ENCODE peak calls at places on chromosome 18, in four cellular contexts. B, W, G and K are unnamed samples.
A peak's percentile ranks its signal among the peaks of the same experiment; 100 is the strongest.

GRCh38 chr18:26479686-26480079 is 68.7 kb downstream of the KCTD1 start:
- DNase-seq in B (no peak), W (no peak), G (no peak), K (no peak)

GRCh38 chr18:74528913-74529312 is 5.4 kb upstream of the CNDP1 start:
- DNase-seq in G (no peak), B (no peak), W (no peak), K (no peak)

GRCh38 chr18:55031164-55031563 is 71.9 kb upstream of the CCDC68 start:
- DNase-seq in G (no peak), W (no peak), B (no peak), K (no peak)

GRCh38 chr18:2979027-2979570 is 33.8 kb downstream of the LPIN2 start:
- DNase-seq in G (no peak), W (no peak), B (no peak), K (no peak)

GRCh38 chr18:51687845-51688585 is 490.5 kb upstream of the MEX3C start:
- DNase-seq in W (no peak), B (no peak), G (no peak), K (no peak)

GRCh38 chr18:26419746-26420145 is 128.6 kb downstream of the KCTD1 start:
- DNase-seq in B (no peak), W (no peak), G (no peak), K (peak; percentile 78)

GRCh38 chr18:6629635-6630140 is 99.8 kb upstream of the ARHGAP28 start:
- DNase-seq in B (no peak), W (no peak), G (no peak), K (no peak)

GRCh38 chr18:54479365-54479764 is 111.7 kb upstream of the DYNAP start:
- DNase-seq in B (no peak), W (no peak), G (no peak), K (no peak)

GRCh38 chr18:22378672-22379282 is 38.9 kb downstream of the CTAGE1 start:
- DNase-seq in W (peak; percentile 20), G (peak; percentile 25), B (no peak), K (peak; percentile 22)

GRCh38 chr18:75582406-75582821 is 154.9 kb upstream of the SMIM21 start:
- DNase-seq in W (no peak), G (no peak), B (no peak), K (no peak)

GRCh38 chr18:58584219-58585127 is 44.4 kb downstream of the ALPK2 start:
- DNase-seq in W (no peak), B (no peak), G (no peak), K (no peak)

GRCh38 chr18:78984941-78985784 is 5.5 kb downstream of the SALL3 start:
- DNase-seq in G (peak; percentile 33), B (no peak), W (no peak), K (no peak)

GRCh38 chr18:2994603-2995432 is 18.1 kb downstream of the LPIN2 start:
- DNase-seq in G (no peak), B (no peak), W (peak; percentile 91), K (no peak)

GRCh38 chr18:80197490-80197889 is 49.8 kb downstream of the PARD6G start:
- DNase-seq in W (no peak), B (no peak), G (no peak), K (no peak)

GRCh38 chr18:37499008-37499407 is 66.6 kb downstream of the CELF4 start:
- DNase-seq in W (no peak), G (no peak), B (no peak), K (no peak)

GRCh38 chr18:22171839-22172582 is 2.6 kb downstream of the GATA6 start:
- DNase-seq in B (no peak), G (no peak), W (no peak), K (no peak)

GRCh38 chr18:11316546-11316945 is 167.2 kb upstream of the PIEZO2 start:
- DNase-seq in B (no peak), G (no peak), W (no peak), K (no peak)

GRCh38 chr18:57839942-57840381 is 36.8 kb upstream of the ATP8B1 start:
- DNase-seq in W (no peak), B (no peak), G (no peak), K (no peak)

GRCh38 chr18:23172981-23173380 is 37.7 kb downstream of the CABLES1 start:
- DNase-seq in W (no peak), G (no peak), B (no peak), K (no peak)

GRCh38 chr18:12420831-12421421 is 13.2 kb downstream of the PRELID3A start:
- DNase-seq in W (no peak), G (peak; percentile 66), B (no peak), K (peak; percentile 87)

GRCh38 chr18:79404567-79404910 is 8.8 kb downstream of the NFATC1 start:
- DNase-seq in G (no peak), W (peak; percentile 45), B (no peak), K (no peak)

GRCh38 chr18:74251297-74252031 is 40.3 kb downstream of the CYB5A start:
- DNase-seq in B (no peak), W (no peak), G (peak; percentile 49), K (no peak)

GRCh38 chr18:44802508-44802907 is 121.8 kb downstream of the SETBP1 start:
- DNase-seq in G (no peak), W (no peak), B (no peak), K (no peak)

GRCh38 chr18:44804033-44804432 is 123.3 kb downstream of the SETBP1 start:
- DNase-seq in G (no peak), W (no peak), B (no peak), K (no peak)

GRCh38 chr18:44801796-44802195 is 121.1 kb downstream of the SETBP1 start:
- DNase-seq in G (no peak), W (no peak), B (no peak), K (no peak)

GRCh38 chr18:44805176-44805575 is 124.5 kb downstream of the SETBP1 start:
- DNase-seq in W (no peak), B (no peak), G (no peak), K (no peak)

DNA sequence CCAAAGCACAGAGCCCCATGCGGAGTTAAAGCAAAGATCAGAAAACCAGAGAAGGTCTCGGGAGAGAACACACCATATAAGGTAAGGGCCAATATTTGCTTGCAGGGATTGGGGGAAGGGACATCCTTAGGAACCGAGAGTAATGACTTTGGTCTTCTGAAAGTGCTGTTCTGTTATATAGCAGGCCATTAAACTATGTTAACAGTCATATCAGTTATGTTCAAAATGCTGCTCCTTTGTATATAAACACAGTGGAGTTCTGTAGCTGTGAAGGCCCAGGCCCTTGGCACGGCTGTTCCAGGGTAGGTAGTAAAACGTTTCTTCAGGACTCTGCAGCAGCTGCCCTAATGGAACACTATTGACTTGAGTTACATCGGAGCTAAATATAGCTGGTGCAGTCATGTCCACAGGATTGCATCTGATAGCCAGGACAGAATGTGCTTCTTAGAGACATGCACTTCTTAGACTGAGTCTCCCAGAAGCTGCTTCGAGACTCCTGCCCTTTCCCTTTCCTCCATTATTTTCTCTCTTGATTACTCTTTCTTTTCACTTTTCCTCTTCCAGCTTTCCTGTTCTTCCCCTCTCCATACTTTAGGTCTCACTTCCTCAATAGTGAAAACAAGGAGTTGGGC is 122.4 kb downstream of the SETBP1 start:
- DNase-seq in B (no peak), W (no peak), G (peak; percentile 15), K (no peak)
- H3K9ac ChIP-seq in B (no peak overlapping the region), W (no peak overlapping the region), G (no peak overlapping the region), K (no peak overlapping the region)

GRCh38 chr18:9826666-9827065 is 59.1 kb upstream of the TXNDC2 start:
- DNase-seq in W (no peak), B (no peak), G (no peak), K (no peak)

GRCh38 chr18:9825571-9826073 is 60.2 kb upstream of the TXNDC2 start:
- DNase-seq in B (no peak), W (peak; percentile 81), G (peak; percentile 47), K (no peak)

GRCh38 chr18:9828794-9829712 is 56.7 kb upstream of the TXNDC2 start:
- DNase-seq in W (peak; percentile 66), G (no peak), B (no peak), K (no peak)

GRCh38 chr18:9827211-9827855 is 58.4 kb upstream of the TXNDC2 start:
- DNase-seq in W (no peak), B (no peak), G (no peak), K (no peak)

GRCh38 chr18:9827856-9828793 is 57.6 kb upstream of the TXNDC2 start:
- DNase-seq in W (peak; percentile 82), B (no peak), G (no peak), K (no peak)
- TF ChIP-seq FOXM1 in W (no peak), B (no peak), G (no peak), K (peak; percentile 34)

GRCh38 chr18:36428431-36429029 is 131.0 kb downstream of the FHOD3 start:
- DNase-seq in W (no peak), G (no peak), B (no peak), K (no peak)
- TF ChIP-seq SIN3A in W (no peak), G (no peak), B (no peak), K (no peak)

DNA sequence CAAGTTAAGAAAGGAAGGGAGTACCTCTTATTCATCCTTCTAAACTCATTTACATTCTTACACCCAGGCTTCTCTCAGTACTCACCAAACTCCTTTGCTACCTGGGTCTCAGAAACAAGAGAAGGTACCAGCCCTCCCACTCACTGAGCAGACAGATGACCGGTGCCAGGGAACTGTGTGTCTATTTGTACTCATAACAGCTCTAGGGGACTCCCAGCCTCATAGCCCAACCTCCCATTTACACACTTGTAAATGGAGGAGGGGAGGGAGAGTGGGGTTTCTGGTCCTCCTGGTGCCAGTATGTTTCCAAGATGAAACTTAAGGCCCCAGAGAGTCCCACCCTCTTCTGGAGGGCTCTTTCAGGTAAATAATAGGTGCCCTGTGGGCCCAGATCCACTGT is 42.8 kb upstream of the SIGLEC15 start:
- DNase-seq in G (no peak), B (no peak), W (no peak), K (no peak)
- H3K9ac ChIP-seq in G (no peak overlapping the region), B (no peak overlapping the region), W (no peak overlapping the region), K (peak overlapping the region; percentile 14)

DNA sequence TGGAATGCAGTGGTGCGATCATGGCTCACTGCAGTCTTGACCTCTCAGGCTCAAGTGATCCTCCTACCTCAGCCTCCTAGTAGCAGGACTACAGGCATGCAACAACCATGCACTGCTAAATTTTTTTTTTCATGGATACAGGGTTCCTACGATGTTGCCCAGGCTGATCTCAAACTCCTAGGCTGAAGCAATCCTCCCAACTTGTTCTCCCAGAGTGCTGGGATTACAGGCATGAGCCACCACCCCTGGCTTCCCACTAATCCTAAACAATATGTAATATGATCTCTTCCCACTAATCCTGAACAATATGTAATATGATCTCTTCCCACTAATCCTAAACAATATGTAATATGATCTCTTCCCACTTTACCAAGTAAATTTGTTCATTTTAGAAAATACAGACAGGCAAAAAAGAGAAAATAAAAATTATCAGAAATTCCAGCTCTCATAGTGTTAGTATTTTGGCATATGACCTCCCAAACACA is 33.7 kb upstream of the C18orf32 start:
- DNase-seq in W (no peak), G (no peak), B (no peak), K (no peak)
- TF ChIP-seq FOXM1 in W (no peak), G (no peak), B (no peak), K (no peak)

DNA sequence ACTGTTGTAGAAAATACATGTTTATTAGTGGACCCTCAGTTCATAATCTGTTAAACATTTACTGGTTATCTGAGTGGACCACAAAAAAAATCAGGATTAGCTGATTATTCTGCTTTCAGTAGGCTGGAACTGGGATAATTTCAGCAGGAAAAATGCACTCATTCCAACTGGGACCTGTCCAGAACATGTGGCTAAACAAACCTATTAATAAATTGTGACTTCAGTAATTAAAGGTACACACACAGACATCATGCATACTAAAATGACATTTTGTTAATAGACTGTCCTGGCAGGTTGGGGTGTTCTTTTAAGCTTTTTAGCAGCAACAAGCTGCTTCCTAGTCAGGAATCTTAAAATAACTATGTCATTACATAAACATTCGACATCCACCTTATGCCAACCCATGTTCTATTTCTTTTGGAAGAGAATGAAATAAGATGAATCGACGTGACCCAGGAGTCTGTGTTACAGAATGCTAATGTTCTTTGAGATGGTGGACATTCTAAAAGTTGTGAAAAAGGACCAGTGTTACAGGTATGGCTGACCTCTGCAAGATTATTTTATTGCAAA is 435.7 kb downstream of the TXNL1 start:
- DNase-seq in W (no peak), B (no peak), G (no peak), K (no peak)
- TF ChIP-seq SIN3A in W (no peak), B (no peak), G (no peak), K (no peak)